ENCODE peak calls at places on chromosome 21, in four cellular contexts. P is AG10803, J is A673, Y is stomach. C is an unnamed sample.

GRCh38 chr21:34024382-34024693 is 49.0 kb upstream of the MRPS6 start:
- DNase-seq in P (no peak), J (no peak), Y (no peak), C (no peak)

GRCh38 chr21:42448683-42449082 is 45.0 kb downstream of the UBASH3A start:
- DNase-seq in J (no peak), Y (no peak), P (no peak), C (no peak)

GRCh38 chr21:33543505-33544129 is 779 bp downstream of the SON start:
- DNase-seq in J (no peak), P (no peak), Y (peak), C (no peak)

GRCh38 chr21:34215911-34216310 is 142.5 kb downstream of the MRPS6 start:
- DNase-seq in P (peak), J (no peak), Y (no peak), C (no peak)

GRCh38 chr21:44427241-44428120 is 27.8 kb upstream of the LRRC3 start:
- DNase-seq in P (no peak), Y (no peak), J (no peak), C (no peak)

GRCh38 chr21:43716376-43717165 is 2.4 kb upstream of the PDXK start:
- DNase-seq in J (no peak), P (peak), Y (no peak), C (no peak)

GRCh38 chr21:41597227-41597626 is 89.3 kb upstream of the TMPRSS2 start:
- DNase-seq in P (no peak), J (no peak), Y (no peak), C (peak)

GRCh38 chr21:29185172-29185571 is 54.7 kb downstream of the MAP3K7CL start:
- DNase-seq in J (no peak), Y (no peak), P (no peak), C (no peak)

GRCh38 chr21:34762761-34763160 is 94.0 kb downstream of the CLIC6 start:
- DNase-seq in J (no peak), Y (no peak), P (peak), C (no peak)

GRCh38 chr21:42671778-42672593 is 18.6 kb downstream of the PDE9A start:
- DNase-seq in P (no peak), Y (no peak), J (no peak), C (no peak)

GRCh38 chr21:42437786-42438185 is 34.1 kb downstream of the UBASH3A start:
- DNase-seq in J (no peak), Y (no peak), P (no peak), C (no peak)

GRCh38 chr21:25963186-25963585 is 207.4 kb downstream of the APP start:
- DNase-seq in Y (no peak), P (no peak), J (peak), C (no peak)

GRCh38 chr21:33836408-33836807 is 79.2 kb downstream of the ATP5PO start:
- DNase-seq in J (no peak), P (no peak), Y (no peak), C (no peak)

GRCh38 chr21:42654179-42654912 is 925 bp downstream of the PDE9A start:
- DNase-seq in J (peak), P (no peak), Y (no peak), C (no peak)

GRCh38 chr21:36610201-36610600 is 88.7 kb upstream of the SIM2 start:
- DNase-seq in J (no peak), P (no peak), Y (no peak), C (no peak)

GRCh38 chr21:36613554-36613953 is 85.4 kb upstream of the SIM2 start:
- DNase-seq in Y (no peak), J (no peak), P (no peak), C (no peak)

GRCh38 chr21:36609654-36610053 is 89.3 kb upstream of the SIM2 start:
- DNase-seq in J (no peak), Y (no peak), P (no peak), C (no peak)

GRCh38 chr21:36613064-36613463 is 85.9 kb upstream of the SIM2 start:
- DNase-seq in J (no peak), P (no peak), Y (peak), C (no peak)

GRCh38 chr21:36615274-36615964 is 83.5 kb upstream of the SIM2 start:
- DNase-seq in J (peak), P (no peak), Y (no peak), C (no peak)
- TF ChIP-seq CTCF in J (peak), P (no peak), Y (no peak), C (no peak)

GRCh38 chr21:39314155-39315027 is 959 bp upstream of the BRWD1 start:
- DNase-seq in P (peak), J (peak), Y (peak), C (peak)

GRCh38 chr21:39313042-39313456 is 383 bp downstream of the BRWD1 start:
- DNase-seq in Y (peak), J (peak), P (no peak), C (peak)

GRCh38 chr21:39312112-39313041 is 1.1 kb downstream of the BRWD1 start:
- DNase-seq in Y (peak), J (peak), P (peak), C (peak)

GRCh38 chr21:39315603-39316002 is 2.2 kb upstream of the BRWD1 start:
- DNase-seq in Y (no peak), P (no peak), J (no peak), C (no peak)

DNA sequence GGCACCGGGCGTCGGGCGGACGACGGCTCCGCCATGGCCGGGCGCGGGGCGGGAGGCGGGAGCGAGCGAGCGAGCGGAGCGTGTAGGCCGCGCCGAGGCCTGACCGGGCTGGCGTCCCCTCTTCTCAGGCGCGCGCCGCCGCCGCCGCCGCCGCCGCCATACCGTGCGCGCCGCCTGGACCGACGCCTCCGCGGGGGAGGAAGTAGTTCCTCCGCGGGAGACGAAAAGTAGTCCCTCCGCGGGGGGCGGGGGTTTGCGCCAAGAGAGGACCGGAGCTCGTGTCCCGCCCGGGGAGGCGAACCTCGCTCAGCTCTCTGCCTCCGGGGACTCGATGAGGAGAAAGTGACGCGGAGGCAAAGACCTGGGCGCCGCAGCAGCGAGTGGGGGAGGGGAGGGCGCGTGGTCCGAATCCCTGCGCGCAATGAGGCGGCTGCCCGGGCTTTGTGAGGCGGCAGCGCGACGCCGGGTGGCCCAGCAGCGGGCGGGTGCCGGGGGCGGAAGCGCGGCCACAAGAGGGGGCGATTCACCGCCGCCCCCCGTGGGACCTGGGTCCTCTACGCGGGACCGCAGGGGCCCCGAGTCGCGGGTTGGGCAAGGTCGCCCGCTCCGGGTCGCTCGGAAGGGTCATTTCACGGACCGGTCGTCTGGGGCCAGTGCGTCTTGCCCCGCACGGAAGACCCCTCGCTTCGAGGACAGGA is at the start of gene BRWD1:
- DNase-seq in P (peak), Y (peak), J (peak), C (peak)
- TF ChIP-seq CTCF in P (no peak), Y (no peak), J (peak), C (peak)

DNA sequence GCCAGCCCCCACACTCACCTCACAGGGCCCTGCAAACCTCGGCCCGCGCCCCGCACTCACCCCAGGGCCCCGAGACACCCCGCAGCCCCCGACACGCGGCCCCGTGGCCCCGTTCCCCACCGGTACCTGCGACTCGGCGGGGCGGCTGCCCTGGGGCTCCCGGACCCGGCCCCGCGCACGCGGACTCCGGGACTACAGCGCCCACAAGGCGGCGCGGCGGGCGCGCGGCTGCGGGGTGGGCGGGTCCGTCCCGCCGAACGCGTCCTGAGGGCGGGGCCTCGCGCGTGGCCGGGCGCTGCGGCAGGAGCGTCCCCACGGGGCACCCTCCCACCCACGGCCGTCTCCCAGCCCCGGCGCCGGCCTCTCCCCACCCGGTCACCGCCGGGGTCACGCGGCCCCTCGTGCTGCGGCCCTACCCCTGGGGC is at the start of gene SLC19A1:
- DNase-seq in Y (peak), J (peak), P (peak), C (peak)
- TF ChIP-seq CTCF in Y (no peak), J (no peak), P (no peak), C (peak)

GRCh38 chr21:23398726-23399125 is 2208.6 kb downstream of the MRPL39 start:
- DNase-seq in J (no peak), Y (no peak), P (no peak), C (no peak)

GRCh38 chr21:23401278-23401677 is 2206.0 kb downstream of the MRPL39 start:
- DNase-seq in P (no peak), J (peak), Y (no peak), C (no peak)

DNA sequence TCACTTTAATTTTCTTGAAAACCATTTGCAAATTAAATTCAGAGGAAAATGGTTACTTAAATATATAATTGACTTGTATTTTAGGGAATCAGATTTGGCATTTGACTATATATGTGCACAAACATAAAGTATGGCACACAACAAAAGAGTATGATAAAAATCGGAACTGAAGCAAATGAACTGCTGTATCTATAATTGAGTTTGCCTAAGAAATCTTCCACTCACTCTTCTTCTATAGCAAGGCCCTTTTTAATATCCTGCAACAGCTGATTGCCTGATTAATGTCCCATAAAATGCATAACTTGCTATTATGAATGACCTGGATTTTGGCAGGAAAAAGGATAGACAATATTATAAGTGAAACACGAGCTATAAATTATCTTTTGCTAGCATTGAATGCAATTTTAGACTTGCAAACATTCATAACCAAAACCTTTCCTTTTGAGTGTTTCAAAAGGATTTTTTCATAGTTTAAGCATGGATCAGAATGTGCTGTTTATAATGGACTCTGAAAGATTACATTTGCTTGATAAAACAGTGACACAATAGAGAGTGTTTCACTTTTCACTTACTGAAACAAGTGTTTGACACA is 2204.3 kb downstream of the MRPL39 start:
- DNase-seq in P (no peak), Y (no peak), J (no peak), C (no peak)
- TF ChIP-seq CTCF in P (no peak), Y (no peak), J (no peak), C (no peak)

GRCh38 chr21:32364387-32364786 is 28.4 kb downstream of the URB1 start:
- DNase-seq in P (no peak), J (no peak), Y (peak), C (no peak)
- TF ChIP-seq CTCF in P (no peak), J (no peak), Y (no peak), C (no peak)

GRCh38 chr21:27425172-27425571 is 458.3 kb upstream of the ADAMTS5 start:
- DNase-seq in Y (no peak), P (no peak), J (peak), C (no peak)
- TF ChIP-seq CTCF in Y (no peak), P (no peak), J (peak), C (no peak)

DNA sequence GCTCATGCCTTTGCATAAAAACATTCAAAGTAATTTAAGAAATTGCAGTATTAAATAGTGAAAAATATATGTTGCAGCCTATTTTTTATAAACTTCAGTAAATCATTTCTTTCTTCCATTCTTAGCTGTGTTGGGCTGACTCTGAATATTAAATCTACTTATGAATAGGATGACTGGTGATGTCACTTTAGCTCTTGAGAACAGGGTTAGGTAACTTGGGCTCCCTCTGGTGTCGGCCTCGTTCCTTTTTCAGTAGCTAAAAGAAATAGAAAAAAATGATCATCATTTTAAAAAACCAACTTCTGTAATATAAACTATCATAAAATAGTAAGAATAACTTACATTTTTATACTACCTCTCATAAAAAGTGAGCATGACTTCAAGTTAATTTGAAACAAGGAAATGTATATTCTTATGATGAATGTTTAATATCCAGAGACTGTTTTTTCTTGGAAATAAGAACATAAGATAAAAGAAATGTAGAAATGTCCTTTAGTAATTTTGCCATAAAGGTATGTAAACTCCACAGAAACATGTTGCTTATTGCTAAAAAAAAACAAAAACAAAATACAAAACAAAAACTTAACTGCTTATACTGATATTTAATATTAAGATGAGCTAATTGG is 26.8 kb upstream of the NCAM2 start:
- DNase-seq in J (peak), P (peak), Y (no peak), C (no peak)
- TF ChIP-seq CTCF in J (peak), P (peak), Y (no peak), C (no peak)

DNA sequence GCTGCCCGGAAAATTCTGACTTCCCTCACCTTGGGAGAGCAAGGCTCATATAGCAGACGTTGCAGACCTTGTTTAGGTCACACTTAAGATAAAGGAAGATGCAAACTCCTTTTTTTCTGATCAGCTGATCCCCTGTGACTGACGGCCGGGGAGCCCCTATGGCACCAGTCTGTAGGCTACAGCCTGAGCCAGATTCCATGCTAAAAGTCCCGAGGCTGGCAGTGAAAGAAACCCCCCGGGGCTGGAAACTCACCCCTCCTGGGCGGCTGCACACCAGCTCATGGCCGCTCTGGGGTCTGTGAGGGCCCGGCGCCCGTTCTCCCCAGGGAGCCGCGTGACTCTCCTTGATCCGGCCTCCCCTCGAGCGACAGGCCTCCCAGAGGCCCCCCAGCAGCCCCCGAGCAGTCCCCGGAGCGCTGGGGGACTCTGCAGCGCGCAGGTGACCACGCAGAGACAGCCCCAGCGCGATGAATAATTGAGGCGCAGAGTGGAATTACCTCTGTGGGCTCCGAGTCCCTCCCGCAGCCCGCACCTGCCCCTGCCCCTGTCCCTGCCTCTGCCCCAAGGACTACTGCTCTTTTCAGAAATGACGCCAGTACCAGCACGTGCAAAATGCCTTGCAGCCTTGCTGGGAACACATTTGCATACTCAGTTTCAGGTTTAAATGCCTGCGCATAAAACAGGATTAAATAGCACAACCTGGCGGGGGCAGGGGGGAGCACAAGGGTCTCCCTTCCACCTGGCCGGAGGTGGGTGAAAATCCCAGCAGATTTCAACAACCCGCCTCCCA is 62.6 kb upstream of the CLDN14 start:
- DNase-seq in J (no peak), Y (peak), P (no peak), C (no peak)
- TF ChIP-seq CTCF in J (no peak), Y (peak), P (no peak), C (no peak)

C was measured in Peyer's patch.